ENCODE peak calls at places on chromosomes 2 and 18, in six cellular contexts. One of them, this sample, is unnamed.

GRCh38 chr18:48428494-48429177 is 19.5 kb upstream of the ZBTB7C start:
- DNase-seq in CD8-positive, alpha-beta memory T cell: no peak
- DNase-seq in hepatocyte: no peak
- DNase-seq in CD8-positive, alpha-beta T cell: no peak
- DNase-seq in transverse colon: no peak
- DNase-seq in GM12865: no peak
- DNase-seq in this sample: no peak

GRCh38 chr2:7044253-7045250 is 127.3 kb downstream of the RNF144A start:
- DNase-seq in CD8-positive, alpha-beta memory T cell: peak
- DNase-seq in hepatocyte: peak
- DNase-seq in transverse colon: peak
- DNase-seq in GM12865: peak
- DNase-seq in CD8-positive, alpha-beta T cell: peak
- DNase-seq in this sample: peak

GRCh38 chr2:209102319-209102718 is 321.5 kb upstream of the MAP2 start:
- DNase-seq in transverse colon: no peak
- DNase-seq in CD8-positive, alpha-beta memory T cell: no peak
- DNase-seq in hepatocyte: no peak
- DNase-seq in GM12865: no peak
- DNase-seq in CD8-positive, alpha-beta T cell: no peak
- DNase-seq in this sample: no peak

GRCh38 chr2:46812381-46813024 is 103.1 kb downstream of the MCFD2 start:
- DNase-seq in CD8-positive, alpha-beta T cell: no peak
- DNase-seq in transverse colon: no peak
- DNase-seq in CD8-positive, alpha-beta memory T cell: no peak
- DNase-seq in GM12865: no peak
- DNase-seq in hepatocyte: peak
- DNase-seq in this sample: no peak

GRCh38 chr18:47881752-47882455 is 48.6 kb downstream of the SMAD2 start:
- DNase-seq in GM12865: no peak
- DNase-seq in transverse colon: no peak
- DNase-seq in CD8-positive, alpha-beta memory T cell: no peak
- DNase-seq in CD8-positive, alpha-beta T cell: no peak
- DNase-seq in hepatocyte: no peak
- DNase-seq in this sample: no peak

GRCh38 chr18:6868033-6868432 is 138.5 kb downstream of the ARHGAP28 start:
- DNase-seq in hepatocyte: no peak
- DNase-seq in GM12865: no peak
- DNase-seq in transverse colon: no peak
- DNase-seq in CD8-positive, alpha-beta memory T cell: no peak
- DNase-seq in CD8-positive, alpha-beta T cell: no peak
- DNase-seq in this sample: no peak

GRCh38 chr2:73176205-73176880 is 26.0 kb upstream of the NOTO start:
- DNase-seq in CD8-positive, alpha-beta T cell: peak
- DNase-seq in transverse colon: peak
- DNase-seq in hepatocyte: peak
- DNase-seq in CD8-positive, alpha-beta memory T cell: peak
- DNase-seq in GM12865: peak
- DNase-seq in this sample: peak

GRCh38 chr2:158990397-158991209 is 22.2 kb downstream of the TANC1 start:
- DNase-seq in GM12865: no peak
- DNase-seq in CD8-positive, alpha-beta memory T cell: no peak
- DNase-seq in hepatocyte: no peak
- DNase-seq in transverse colon: no peak
- DNase-seq in CD8-positive, alpha-beta T cell: no peak
- DNase-seq in this sample: no peak

GRCh38 chr2:240449764-240450531 is 14.5 kb downstream of the GPC1 start:
- DNase-seq in CD8-positive, alpha-beta T cell: no peak
- DNase-seq in CD8-positive, alpha-beta memory T cell: no peak
- DNase-seq in GM12865: no peak
- DNase-seq in transverse colon: no peak
- DNase-seq in hepatocyte: no peak
- DNase-seq in this sample: no peak

GRCh38 chr2:44324971-44325426 is 36.3 kb downstream of the PREPL start:
- DNase-seq in GM12865: no peak
- DNase-seq in CD8-positive, alpha-beta T cell: no peak
- DNase-seq in hepatocyte: no peak
- DNase-seq in CD8-positive, alpha-beta memory T cell: no peak
- DNase-seq in transverse colon: no peak
- DNase-seq in this sample: no peak

GRCh38 chr2:110662560-110662959 is 15.3 kb downstream of the BUB1 start:
- DNase-seq in hepatocyte: no peak
- DNase-seq in transverse colon: no peak
- DNase-seq in CD8-positive, alpha-beta memory T cell: no peak
- DNase-seq in CD8-positive, alpha-beta T cell: no peak
- DNase-seq in GM12865: no peak
- DNase-seq in this sample: no peak

GRCh38 chr2:109031481-109032228 is 42.6 kb upstream of the EDAR start:
- DNase-seq in CD8-positive, alpha-beta T cell: peak
- DNase-seq in CD8-positive, alpha-beta memory T cell: peak
- DNase-seq in GM12865: peak
- DNase-seq in transverse colon: peak
- DNase-seq in hepatocyte: peak
- DNase-seq in this sample: peak
- H3K4me3 ChIP-seq in CD8-positive, alpha-beta T cell: peak
- H3K4me3 ChIP-seq in CD8-positive, alpha-beta memory T cell: peak
- H3K4me3 ChIP-seq in GM12865: peak
- H3K4me3 ChIP-seq in transverse colon: peak
- H3K4me3 ChIP-seq in hepatocyte: peak
- H3K4me3 ChIP-seq in this sample: peak

GRCh38 chr2:113079123-113079522 is 11.4 kb downstream of the IL1F10 start:
- DNase-seq in CD8-positive, alpha-beta T cell: no peak
- DNase-seq in transverse colon: no peak
- DNase-seq in hepatocyte: no peak
- DNase-seq in GM12865: no peak
- DNase-seq in CD8-positive, alpha-beta memory T cell: no peak
- DNase-seq in this sample: no peak

GRCh38 chr2:113077921-113078320 is 10.2 kb downstream of the IL1F10 start:
- DNase-seq in hepatocyte: no peak
- DNase-seq in transverse colon: no peak
- DNase-seq in CD8-positive, alpha-beta memory T cell: no peak
- DNase-seq in GM12865: no peak
- DNase-seq in CD8-positive, alpha-beta T cell: no peak
- DNase-seq in this sample: no peak

GRCh38 chr2:113081458-113082210 is 13.9 kb downstream of the IL1F10 start:
- DNase-seq in GM12865: no peak
- DNase-seq in transverse colon: no peak
- DNase-seq in CD8-positive, alpha-beta memory T cell: no peak
- DNase-seq in CD8-positive, alpha-beta T cell: no peak
- DNase-seq in hepatocyte: no peak
- DNase-seq in this sample: no peak

GRCh38 chr2:113078350-113078839 is 10.6 kb downstream of the IL1F10 start:
- DNase-seq in transverse colon: no peak
- DNase-seq in CD8-positive, alpha-beta T cell: no peak
- DNase-seq in CD8-positive, alpha-beta memory T cell: no peak
- DNase-seq in GM12865: no peak
- DNase-seq in hepatocyte: no peak
- DNase-seq in this sample: no peak

GRCh38 chr2:113080134-113080533 is 12.4 kb downstream of the IL1F10 start:
- DNase-seq in hepatocyte: peak
- DNase-seq in CD8-positive, alpha-beta T cell: peak
- DNase-seq in GM12865: peak
- DNase-seq in CD8-positive, alpha-beta memory T cell: no peak
- DNase-seq in transverse colon: peak
- DNase-seq in this sample: peak
- H3K4me3 ChIP-seq in hepatocyte: no peak
- H3K4me3 ChIP-seq in CD8-positive, alpha-beta T cell: no peak
- H3K4me3 ChIP-seq in GM12865: no peak
- H3K4me3 ChIP-seq in CD8-positive, alpha-beta memory T cell: no peak
- H3K4me3 ChIP-seq in transverse colon: no peak
- H3K4me3 ChIP-seq in this sample: no peak

GRCh38 chr2:150473767-150474166 is 13.7 kb downstream of the RND3 start:
- DNase-seq in hepatocyte: no peak
- DNase-seq in transverse colon: no peak
- DNase-seq in CD8-positive, alpha-beta T cell: no peak
- DNase-seq in GM12865: no peak
- DNase-seq in CD8-positive, alpha-beta memory T cell: no peak
- DNase-seq in this sample: no peak
- H3K4me3 ChIP-seq in hepatocyte: no peak
- H3K4me3 ChIP-seq in transverse colon: no peak
- H3K4me3 ChIP-seq in CD8-positive, alpha-beta T cell: no peak
- H3K4me3 ChIP-seq in GM12865: no peak
- H3K4me3 ChIP-seq in CD8-positive, alpha-beta memory T cell: no peak
- H3K4me3 ChIP-seq in this sample: no peak

GRCh38 chr2:191127235-191127634 is 23.6 kb downstream of the STAT4 start:
- DNase-seq in CD8-positive, alpha-beta T cell: no peak
- DNase-seq in CD8-positive, alpha-beta memory T cell: no peak
- DNase-seq in hepatocyte: no peak
- DNase-seq in GM12865: no peak
- DNase-seq in transverse colon: no peak
- DNase-seq in this sample: no peak

GRCh38 chr2:191122638-191123294 is 28.0 kb downstream of the STAT4 start:
- DNase-seq in CD8-positive, alpha-beta T cell: no peak
- DNase-seq in GM12865: no peak
- DNase-seq in hepatocyte: no peak
- DNase-seq in CD8-positive, alpha-beta memory T cell: no peak
- DNase-seq in transverse colon: no peak
- DNase-seq in this sample: peak

GRCh38 chr2:191128911-191129304 is 21.9 kb downstream of the STAT4 start:
- DNase-seq in CD8-positive, alpha-beta memory T cell: no peak
- DNase-seq in GM12865: no peak
- DNase-seq in CD8-positive, alpha-beta T cell: no peak
- DNase-seq in transverse colon: no peak
- DNase-seq in hepatocyte: no peak
- DNase-seq in this sample: no peak

GRCh38 chr2:191126386-191126785 is 24.4 kb downstream of the STAT4 start:
- DNase-seq in GM12865: no peak
- DNase-seq in CD8-positive, alpha-beta T cell: peak
- DNase-seq in transverse colon: no peak
- DNase-seq in hepatocyte: no peak
- DNase-seq in CD8-positive, alpha-beta memory T cell: peak
- DNase-seq in this sample: peak

DNA sequence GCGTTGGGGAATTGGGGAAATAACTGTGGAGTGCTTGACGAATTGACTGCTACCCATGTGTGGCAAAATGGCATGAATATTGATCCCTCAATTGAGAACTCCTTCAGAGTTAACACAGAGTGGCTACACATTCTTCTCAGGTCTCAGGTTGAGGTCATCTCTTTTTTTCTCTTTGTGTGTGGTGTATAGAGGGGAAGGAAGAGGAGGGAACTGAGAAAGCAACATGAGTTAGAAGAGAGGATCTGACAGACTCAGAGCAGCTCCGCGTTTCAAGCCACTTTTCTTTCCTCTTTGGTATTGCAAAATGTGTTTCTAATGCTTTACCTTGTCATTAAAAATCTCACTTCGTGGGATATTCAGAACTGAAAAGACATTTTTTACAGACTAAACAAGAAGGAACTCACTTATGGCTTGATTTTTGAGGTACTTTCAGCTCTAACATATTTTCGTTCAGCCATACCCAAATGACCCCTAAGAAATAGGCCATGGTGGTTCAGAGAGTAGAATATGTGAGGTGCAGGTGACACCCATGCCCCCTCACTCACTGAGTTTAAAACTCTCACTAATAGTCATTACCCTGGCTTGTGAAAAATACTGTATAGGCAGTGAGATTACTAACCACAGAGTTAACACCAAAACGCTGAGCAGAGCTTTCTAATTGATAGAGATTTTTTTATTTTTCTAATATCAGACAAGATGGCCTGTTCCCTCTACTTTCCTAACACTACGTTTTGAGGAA is 22.5 kb downstream of the STAT4 start:
- DNase-seq in hepatocyte: no peak
- DNase-seq in CD8-positive, alpha-beta memory T cell: peak
- DNase-seq in transverse colon: no peak
- DNase-seq in CD8-positive, alpha-beta T cell: no peak
- DNase-seq in GM12865: no peak
- DNase-seq in this sample: no peak
- H3K4me3 ChIP-seq in hepatocyte: no peak
- H3K4me3 ChIP-seq in CD8-positive, alpha-beta memory T cell: peak
- H3K4me3 ChIP-seq in transverse colon: no peak
- H3K4me3 ChIP-seq in CD8-positive, alpha-beta T cell: peak
- H3K4me3 ChIP-seq in GM12865: no peak
- H3K4me3 ChIP-seq in this sample: no peak

DNA sequence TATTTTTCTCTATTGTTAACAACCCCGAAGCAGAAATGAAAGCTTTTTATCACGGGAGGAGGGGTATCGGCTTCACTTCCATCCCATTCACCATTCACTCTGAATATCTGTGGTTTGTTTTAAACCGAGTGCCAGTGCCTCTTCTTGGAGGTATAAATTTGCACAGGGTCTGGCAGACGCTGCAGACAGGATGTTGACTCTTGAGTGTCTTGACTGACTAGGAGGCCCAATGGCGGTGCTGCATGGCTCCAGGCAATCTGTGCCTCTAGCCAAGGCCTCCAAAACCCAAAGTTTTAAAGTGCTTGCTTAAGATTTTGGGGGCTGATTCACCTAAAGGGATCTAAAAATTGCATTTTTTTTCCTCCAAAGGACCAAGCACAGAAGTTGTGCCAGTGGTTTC is 183.8 kb downstream of the LTBP1 start:
- DNase-seq in hepatocyte: no peak
- DNase-seq in transverse colon: no peak
- DNase-seq in CD8-positive, alpha-beta memory T cell: no peak
- DNase-seq in CD8-positive, alpha-beta T cell: no peak
- DNase-seq in GM12865: no peak
- DNase-seq in this sample: no peak
- H3K4me3 ChIP-seq in hepatocyte: no peak
- H3K4me3 ChIP-seq in transverse colon: no peak
- H3K4me3 ChIP-seq in CD8-positive, alpha-beta memory T cell: no peak
- H3K4me3 ChIP-seq in CD8-positive, alpha-beta T cell: no peak
- H3K4me3 ChIP-seq in GM12865: no peak
- H3K4me3 ChIP-seq in this sample: no peak

DNA sequence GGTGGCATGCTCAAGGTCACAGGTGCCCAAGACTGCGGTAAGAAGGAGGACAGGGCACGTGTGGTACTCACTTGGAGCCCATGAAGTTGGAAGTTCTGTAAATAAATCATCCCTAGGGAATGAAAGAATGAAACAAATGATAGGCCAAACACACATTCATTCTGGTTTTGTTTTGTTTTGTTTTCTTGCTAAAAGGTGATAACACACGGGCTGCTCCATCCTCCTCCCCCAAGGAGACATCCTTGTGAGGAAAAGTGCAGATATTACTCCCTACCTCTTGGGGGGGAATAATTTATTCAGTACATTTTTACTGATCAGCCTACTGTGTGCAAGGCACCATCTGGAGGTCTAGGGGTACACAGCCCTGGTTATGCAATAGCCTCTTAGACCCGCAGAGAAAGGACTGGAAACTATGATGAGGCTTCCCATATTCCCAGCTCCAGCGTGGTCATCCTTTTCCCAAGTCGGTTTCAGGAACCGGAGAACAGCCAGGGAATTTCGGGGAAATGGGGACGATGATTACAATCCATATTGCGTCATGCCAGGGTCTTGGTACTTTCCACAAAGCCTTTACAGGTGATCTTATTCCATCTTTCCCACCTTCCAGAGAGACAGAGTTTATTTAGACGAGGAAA is 6.3 kb downstream of the RAX start:
- DNase-seq in hepatocyte: no peak
- DNase-seq in CD8-positive, alpha-beta T cell: no peak
- DNase-seq in GM12865: no peak
- DNase-seq in transverse colon: no peak
- DNase-seq in CD8-positive, alpha-beta memory T cell: no peak
- DNase-seq in this sample: no peak
- H3K4me3 ChIP-seq in hepatocyte: no peak
- H3K4me3 ChIP-seq in CD8-positive, alpha-beta T cell: no peak
- H3K4me3 ChIP-seq in GM12865: no peak
- H3K4me3 ChIP-seq in transverse colon: no peak
- H3K4me3 ChIP-seq in CD8-positive, alpha-beta memory T cell: no peak
- H3K4me3 ChIP-seq in this sample: no peak

GRCh38 chr2:36373149-36373880 is 17.7 kb downstream of the CRIM1 start:
- DNase-seq in CD8-positive, alpha-beta memory T cell: no peak
- DNase-seq in GM12865: no peak
- DNase-seq in CD8-positive, alpha-beta T cell: no peak
- DNase-seq in transverse colon: peak
- DNase-seq in hepatocyte: no peak
- DNase-seq in this sample: peak
- H3K4me3 ChIP-seq in CD8-positive, alpha-beta memory T cell: no peak
- H3K4me3 ChIP-seq in GM12865: no peak
- H3K4me3 ChIP-seq in CD8-positive, alpha-beta T cell: no peak
- H3K4me3 ChIP-seq in transverse colon: no peak
- H3K4me3 ChIP-seq in hepatocyte: no peak
- H3K4me3 ChIP-seq in this sample: no peak

This sample was measured in CD4-positive, CD25-positive, alpha-beta regulatory T cell.